ENCODE peak calls at places on chromosomes 2 and 18, in seven cellular contexts. One of them, this sample, is unnamed.

GRCh38 chr2:179376881-179377280 is 112.2 kb upstream of the SESTD1 start:
- DNase-seq in GM12878: no peak
- DNase-seq in H1: no peak
- DNase-seq in HepG2: no peak
- DNase-seq in SK-N-SH: no peak
- DNase-seq in HCT116: no peak
- DNase-seq in K562: no peak
- DNase-seq in this sample: no peak

GRCh38 chr2:88596141-88596830 is 31.0 kb downstream of the EIF2AK3 start:
- DNase-seq in HCT116: no peak
- DNase-seq in K562: no peak
- DNase-seq in SK-N-SH: no peak
- DNase-seq in H1: no peak
- DNase-seq in GM12878: no peak
- DNase-seq in HepG2: no peak
- DNase-seq in this sample: no peak

GRCh38 chr2:233707979-233708644 is 4.6 kb upstream of the UGT1A5 start:
- DNase-seq in HepG2: no peak
- DNase-seq in H1: no peak
- DNase-seq in K562: no peak
- DNase-seq in GM12878: no peak
- DNase-seq in SK-N-SH: no peak
- DNase-seq in HCT116: no peak
- DNase-seq in this sample: no peak

GRCh38 chr2:54634012-54634411 is 89.5 kb upstream of the EML6 start:
- DNase-seq in H1: no peak
- DNase-seq in HepG2: no peak
- DNase-seq in SK-N-SH: no peak
- DNase-seq in K562: no peak
- DNase-seq in HCT116: no peak
- DNase-seq in GM12878: no peak
- DNase-seq in this sample: no peak

GRCh38 chr2:20050104-20050711 is 1.2 kb downstream of the LAPTM4A start:
- DNase-seq in HepG2: peak
- DNase-seq in HCT116: no peak
- DNase-seq in H1: no peak
- DNase-seq in GM12878: peak
- DNase-seq in K562: peak
- DNase-seq in SK-N-SH: peak
- DNase-seq in this sample: no peak

GRCh38 chr18:6055711-6056110 is 160.4 kb upstream of the TMEM200C start:
- DNase-seq in HCT116: no peak
- DNase-seq in HepG2: no peak
- DNase-seq in H1: no peak
- DNase-seq in GM12878: no peak
- DNase-seq in K562: no peak
- DNase-seq in SK-N-SH: peak
- DNase-seq in this sample: no peak

GRCh38 chr2:241982711-241983570 is 113.4 kb downstream of the RTP5 start:
- DNase-seq in H1: no peak
- DNase-seq in GM12878: no peak
- DNase-seq in K562: no peak
- DNase-seq in HCT116: no peak
- DNase-seq in HepG2: no peak
- DNase-seq in SK-N-SH: no peak
- DNase-seq in this sample: no peak

GRCh38 chr18:6859676-6860422 is 130.3 kb downstream of the ARHGAP28 start:
- DNase-seq in H1: no peak
- DNase-seq in HepG2: no peak
- DNase-seq in HCT116: no peak
- DNase-seq in GM12878: no peak
- DNase-seq in K562: no peak
- DNase-seq in SK-N-SH: no peak
- DNase-seq in this sample: no peak

GRCh38 chr2:25817630-25818029 is 60.7 kb downstream of the ASXL2 start:
- DNase-seq in HCT116: no peak
- DNase-seq in GM12878: peak
- DNase-seq in K562: no peak
- DNase-seq in HepG2: no peak
- DNase-seq in H1: no peak
- DNase-seq in SK-N-SH: no peak
- DNase-seq in this sample: no peak

GRCh38 chr2:240465765-240466578 is 30.5 kb downstream of the GPC1 start:
- DNase-seq in SK-N-SH: peak
- DNase-seq in HCT116: no peak
- DNase-seq in H1: no peak
- DNase-seq in K562: no peak
- DNase-seq in HepG2: no peak
- DNase-seq in GM12878: no peak
- DNase-seq in this sample: no peak

GRCh38 chr2:224004105-224004715 is 34.9 kb downstream of the SERPINE2 start:
- DNase-seq in HCT116: no peak
- DNase-seq in H1: no peak
- DNase-seq in HepG2: no peak
- DNase-seq in K562: no peak
- DNase-seq in GM12878: no peak
- DNase-seq in SK-N-SH: no peak
- DNase-seq in this sample: no peak

GRCh38 chr2:70098032-70098431 is 10.8 kb downstream of the PCBP1 start:
- DNase-seq in K562: no peak
- DNase-seq in SK-N-SH: no peak
- DNase-seq in GM12878: no peak
- DNase-seq in HepG2: no peak
- DNase-seq in HCT116: no peak
- DNase-seq in H1: no peak
- DNase-seq in this sample: no peak

GRCh38 chr2:220226076-220226475 is 598.6 kb downstream of the SLC4A3 start:
- DNase-seq in HCT116: no peak
- DNase-seq in GM12878: no peak
- DNase-seq in SK-N-SH: no peak
- DNase-seq in K562: no peak
- DNase-seq in H1: no peak
- DNase-seq in HepG2: no peak
- DNase-seq in this sample: no peak

GRCh38 chr2:31247671-31248070 is 13.7 kb downstream of the EHD3 start:
- DNase-seq in HepG2: no peak
- DNase-seq in GM12878: no peak
- DNase-seq in H1: no peak
- DNase-seq in HCT116: no peak
- DNase-seq in SK-N-SH: no peak
- DNase-seq in K562: no peak
- DNase-seq in this sample: no peak
- TF ChIP-seq YY1 in HepG2: no peak
- TF ChIP-seq YY1 in GM12878: no peak
- TF ChIP-seq YY1 in H1: no peak
- TF ChIP-seq YY1 in HCT116: no peak
- TF ChIP-seq YY1 in SK-N-SH: no peak
- TF ChIP-seq YY1 in K562: no peak
- TF ChIP-seq YY1 in this sample: no peak

GRCh38 chr2:235951980-235952379 is 216.2 kb downstream of the GBX2 start:
- DNase-seq in HepG2: no peak
- DNase-seq in SK-N-SH: no peak
- DNase-seq in H1: no peak
- DNase-seq in K562: no peak
- DNase-seq in GM12878: no peak
- DNase-seq in HCT116: no peak
- DNase-seq in this sample: no peak
- H3K9ac ChIP-seq in HepG2: no peak
- H3K9ac ChIP-seq in SK-N-SH: no peak
- H3K9ac ChIP-seq in H1: no peak
- H3K9ac ChIP-seq in K562: no peak
- H3K9ac ChIP-seq in GM12878: no peak
- H3K9ac ChIP-seq in HCT116: no peak
- H3K9ac ChIP-seq in this sample: no peak

DNA sequence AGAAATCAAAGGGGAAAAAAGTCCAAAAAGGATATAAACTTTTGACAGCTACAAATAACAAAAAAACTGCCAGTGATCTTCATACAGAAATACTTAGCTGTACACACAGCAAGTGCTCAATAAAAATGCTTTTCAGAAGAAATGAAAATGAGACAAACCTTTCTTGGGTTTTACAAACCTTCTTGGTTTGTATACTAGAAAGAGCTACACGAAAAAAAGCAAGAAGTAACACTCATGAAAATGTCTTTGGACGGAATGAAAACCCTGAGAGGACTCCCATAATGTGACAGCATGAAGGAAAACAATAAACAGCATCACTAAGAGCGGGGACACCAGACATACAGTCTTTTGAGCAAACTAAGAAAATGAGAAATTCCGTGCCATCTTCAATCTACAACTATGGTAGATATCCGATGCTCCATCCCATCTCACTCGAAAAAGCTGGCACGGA is 977 bp downstream of the BARD1 start:
- DNase-seq in HCT116: no peak
- DNase-seq in H1: no peak
- DNase-seq in K562: no peak
- DNase-seq in HepG2: no peak
- DNase-seq in GM12878: no peak
- DNase-seq in SK-N-SH: no peak
- DNase-seq in this sample: no peak
- TF ChIP-seq YY1 in HCT116: no peak
- TF ChIP-seq YY1 in H1: no peak
- TF ChIP-seq YY1 in K562: no peak
- TF ChIP-seq YY1 in HepG2: no peak
- TF ChIP-seq YY1 in GM12878: no peak
- TF ChIP-seq YY1 in SK-N-SH: no peak
- TF ChIP-seq YY1 in this sample: no peak

GRCh38 chr18:10833656-10834055 is 307.8 kb downstream of the NAPG start:
- DNase-seq in SK-N-SH: no peak
- DNase-seq in HepG2: no peak
- DNase-seq in K562: no peak
- DNase-seq in HCT116: no peak
- DNase-seq in H1: no peak
- DNase-seq in GM12878: no peak
- DNase-seq in this sample: no peak

GRCh38 chr18:10839401-10839800 is 310.0 kb downstream of the PIEZO2 start:
- DNase-seq in SK-N-SH: no peak
- DNase-seq in GM12878: no peak
- DNase-seq in HCT116: no peak
- DNase-seq in H1: no peak
- DNase-seq in K562: no peak
- DNase-seq in HepG2: no peak
- DNase-seq in this sample: no peak

GRCh38 chr18:10838594-10838993 is 310.8 kb downstream of the PIEZO2 start:
- DNase-seq in HepG2: no peak
- DNase-seq in HCT116: no peak
- DNase-seq in SK-N-SH: no peak
- DNase-seq in GM12878: peak
- DNase-seq in H1: no peak
- DNase-seq in K562: no peak
- DNase-seq in this sample: no peak

GRCh38 chr18:10834128-10834815 is 308.4 kb downstream of the NAPG start:
- DNase-seq in H1: no peak
- DNase-seq in HCT116: no peak
- DNase-seq in K562: no peak
- DNase-seq in HepG2: no peak
- DNase-seq in GM12878: no peak
- DNase-seq in SK-N-SH: no peak
- DNase-seq in this sample: no peak
- H3K9ac ChIP-seq in H1: no peak
- H3K9ac ChIP-seq in HCT116: no peak
- H3K9ac ChIP-seq in K562: no peak
- H3K9ac ChIP-seq in HepG2: no peak
- H3K9ac ChIP-seq in GM12878: no peak
- H3K9ac ChIP-seq in SK-N-SH: no peak
- H3K9ac ChIP-seq in this sample: no peak

GRCh38 chr2:169158874-169159273 is 89.5 kb downstream of the DHRS9 start:
- DNase-seq in K562: no peak
- DNase-seq in HepG2: no peak
- DNase-seq in SK-N-SH: no peak
- DNase-seq in HCT116: no peak
- DNase-seq in GM12878: no peak
- DNase-seq in H1: no peak
- DNase-seq in this sample: no peak

GRCh38 chr2:169164311-169164710 is 94.9 kb downstream of the DHRS9 start:
- DNase-seq in K562: peak
- DNase-seq in GM12878: no peak
- DNase-seq in SK-N-SH: no peak
- DNase-seq in HCT116: no peak
- DNase-seq in HepG2: no peak
- DNase-seq in H1: no peak
- DNase-seq in this sample: no peak

GRCh38 chr2:169162613-169163012 is 93.2 kb downstream of the DHRS9 start:
- DNase-seq in K562: no peak
- DNase-seq in HepG2: no peak
- DNase-seq in GM12878: no peak
- DNase-seq in H1: no peak
- DNase-seq in SK-N-SH: no peak
- DNase-seq in HCT116: no peak
- DNase-seq in this sample: no peak

GRCh38 chr2:169160926-169161481 is 91.6 kb downstream of the DHRS9 start:
- DNase-seq in SK-N-SH: no peak
- DNase-seq in K562: no peak
- DNase-seq in HCT116: no peak
- DNase-seq in HepG2: no peak
- DNase-seq in GM12878: no peak
- DNase-seq in H1: no peak
- DNase-seq in this sample: no peak

GRCh38 chr2:169159686-169160085 is 90.3 kb downstream of the DHRS9 start:
- DNase-seq in GM12878: no peak
- DNase-seq in H1: no peak
- DNase-seq in K562: no peak
- DNase-seq in HepG2: no peak
- DNase-seq in SK-N-SH: no peak
- DNase-seq in HCT116: no peak
- DNase-seq in this sample: no peak
- TF ChIP-seq YY1 in GM12878: no peak
- TF ChIP-seq YY1 in H1: no peak
- TF ChIP-seq YY1 in K562: no peak
- TF ChIP-seq YY1 in HepG2: no peak
- TF ChIP-seq YY1 in SK-N-SH: no peak
- TF ChIP-seq YY1 in HCT116: no peak
- TF ChIP-seq YY1 in this sample: no peak

GRCh38 chr2:44134848-44135247 is 33.8 kb upstream of the PPM1B start:
- DNase-seq in HepG2: no peak
- DNase-seq in GM12878: no peak
- DNase-seq in H1: no peak
- DNase-seq in SK-N-SH: no peak
- DNase-seq in K562: no peak
- DNase-seq in HCT116: no peak
- DNase-seq in this sample: no peak
- H3K9ac ChIP-seq in HepG2: no peak
- H3K9ac ChIP-seq in GM12878: no peak
- H3K9ac ChIP-seq in H1: no peak
- H3K9ac ChIP-seq in SK-N-SH: no peak
- H3K9ac ChIP-seq in K562: no peak
- H3K9ac ChIP-seq in HCT116: no peak
- H3K9ac ChIP-seq in this sample: peak

GRCh38 chr18:24460388-24460787 is at the start of gene HRH4:
- DNase-seq in HCT116: no peak
- DNase-seq in GM12878: no peak
- DNase-seq in K562: no peak
- DNase-seq in HepG2: no peak
- DNase-seq in SK-N-SH: no peak
- DNase-seq in H1: no peak
- DNase-seq in this sample: no peak
- TF ChIP-seq YY1 in HCT116: no peak
- TF ChIP-seq YY1 in GM12878: no peak
- TF ChIP-seq YY1 in K562: no peak
- TF ChIP-seq YY1 in HepG2: no peak
- TF ChIP-seq YY1 in SK-N-SH: no peak
- TF ChIP-seq YY1 in H1: no peak
- TF ChIP-seq YY1 in this sample: no peak